ENCODE peak calls at places on chromosomes 4 and X, in four cellular contexts. H, O, P and E are unnamed samples.

GRCh38 chr4:28229092-28229491 is 1368.5 kb downstream of the STIM2 start:
- DNase-seq in H (no peak), O (no peak), P (no peak), E (peak; percentile 41)

GRCh38 chrX:130120321-130120731 is 10.0 kb upstream of the ELF4 start:
- DNase-seq in H (peak; percentile 53), O (no peak), P (no peak), E (peak; percentile 44)

GRCh38 chr4:186069734-186070133 is 778 bp downstream of the TLR3 start:
- DNase-seq in H (no peak), O (no peak), P (no peak), E (no peak)

GRCh38 chrX:49878128-49878833 is 1.0 kb upstream of the USP27X start:
- DNase-seq in H (no peak), O (peak; percentile 20), P (no peak), E (no peak)

GRCh38 chr4:109560687-109561452 is 824 bp downstream of the MCUB start:
- DNase-seq in H (peak; percentile 49), O (peak; percentile 26), P (peak; percentile 52), E (peak; percentile 48)

GRCh38 chr4:127641524-127641923 is 8.8 kb downstream of the INTU start:
- DNase-seq in H (no peak), O (no peak), P (no peak), E (no peak)

GRCh38 chr4:80540785-80541469 is 205.4 kb downstream of the CFAP299 start:
- DNase-seq in H (no peak), O (no peak), P (no peak), E (peak; percentile 11)

GRCh38 chrX:97310373-97310772 is 426.7 kb downstream of the RPA4 start:
- DNase-seq in H (no peak), O (no peak), P (no peak), E (no peak)

GRCh38 chrX:39777623-39778025 is 320.1 kb downstream of the BCOR start:
- DNase-seq in H (no peak), O (no peak), P (no peak), E (no peak)

GRCh38 chrX:154750301-154751120 is at the start of gene GAB3:
- DNase-seq in H (peak; percentile 47), O (no peak), P (no peak), E (peak; percentile 37)

GRCh38 chr4:68416591-68416990 is 30.7 kb upstream of the TMPRSS11E start:
- DNase-seq in H (no peak), O (no peak), P (no peak), E (no peak)

GRCh38 chr4:87209696-87210095 is 10.7 kb downstream of the KLHL8 start:
- DNase-seq in H (no peak), O (peak; percentile 48), P (peak; percentile 57), E (no peak)

GRCh38 chr4:53512608-53513007 is 78.7 kb downstream of the LNX1 start:
- DNase-seq in H (no peak), O (no peak), P (no peak), E (no peak)

GRCh38 chrX:43693602-43694406 is 37.7 kb downstream of the MAOA start:
- DNase-seq in H (peak; percentile 27), O (peak; percentile 79), P (no peak), E (no peak)

GRCh38 chr4:11471613-11472012 is 42.9 kb upstream of the HS3ST1 start:
- DNase-seq in H (no peak), O (no peak), P (no peak), E (no peak)

GRCh38 chrX:40845331-40845911 is 110.1 kb upstream of the MED14 start:
- DNase-seq in H (peak; percentile 67), O (no peak), P (no peak), E (peak; percentile 71)

GRCh38 chrX:105610401-105610800 is 211.9 kb upstream of the NRK start:
- DNase-seq in H (no peak), O (no peak), P (no peak), E (no peak)

GRCh38 chr4:141417387-141417786 is 196.7 kb downstream of the ZNF330 start:
- DNase-seq in H (no peak), O (no peak), P (no peak), E (no peak)

GRCh38 chr4:1508161-1509160 is 102.2 kb upstream of the NKX1-1 start:
- DNase-seq in H (no peak), O (no peak), P (no peak), E (no peak)

GRCh38 chr4:19309365-19309764 is 942.3 kb upstream of the SLIT2 start:
- DNase-seq in H (peak; percentile 18), O (no peak), P (no peak), E (peak; percentile 31)

GRCh38 chrX:18291006-18291545 is 63.4 kb downstream of the SCML2 start:
- DNase-seq in H (no peak), O (no peak), P (no peak), E (peak; percentile 0)

GRCh38 chrX:26915064-26915463 is 548.1 kb downstream of the PPP4R3C start:
- DNase-seq in H (no peak), O (no peak), P (no peak), E (no peak)

GRCh38 chr4:107760281-107760947 is 40.4 kb upstream of the PAPSS1 start:
- DNase-seq in H (peak; percentile 28), O (peak; percentile 30), P (no peak), E (no peak)

GRCh38 chr4:122150896-122151295 is 1.2 kb upstream of the BLTP1 start:
- DNase-seq in H (no peak), O (no peak), P (no peak), E (no peak)

GRCh38 chrX:53186363-53186762 is 38.6 kb downstream of the KDM5C start:
- DNase-seq in H (no peak), O (no peak), P (no peak), E (no peak)

GRCh38 chrX:68183612-68184214 is 249.6 kb downstream of the OPHN1 start:
- DNase-seq in H (peak; percentile 49), O (no peak), P (no peak), E (no peak)

GRCh38 chr4:54400802-54401201 is 171.7 kb downstream of the PDGFRA start:
- DNase-seq in H (peak; percentile 61), O (no peak), P (no peak), E (peak; percentile 14)

GRCh38 chrX:151923648-151924047 is 11.0 kb downstream of the MAGEA4 start:
- DNase-seq in H (no peak), O (no peak), P (no peak), E (no peak)

GRCh38 chr4:1856920-1857699 is 1.2 kb upstream of the LETM1 start:
- DNase-seq in H (peak; percentile 54), O (peak; percentile 38), P (no peak), E (no peak)

GRCh38 chrX:118459494-118459893 is 36.1 kb upstream of the DOCK11 start:
- DNase-seq in H (peak; percentile 24), O (no peak), P (no peak), E (peak; percentile 12)

DNA sequence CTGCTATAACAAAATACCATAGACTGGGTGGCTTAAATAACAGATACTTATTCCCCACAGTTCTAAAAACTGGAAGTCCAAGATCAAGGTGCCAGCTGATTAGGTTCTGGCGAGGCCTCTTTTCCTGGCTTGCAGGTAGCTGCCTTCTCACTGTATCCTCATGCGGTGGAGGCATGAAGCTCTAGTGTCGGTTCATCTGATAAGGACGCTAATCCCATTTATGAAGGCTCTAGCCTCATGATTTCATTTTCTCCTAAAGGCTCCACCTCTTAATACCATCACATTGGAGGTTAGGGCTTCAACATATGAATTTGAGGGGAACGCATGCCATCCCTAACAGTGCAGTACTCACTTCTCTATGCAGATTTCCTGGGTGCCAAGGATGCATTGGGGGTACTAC is 57.9 kb upstream of the STIM2 start:
- DNase-seq in H (no peak), O (no peak), P (no peak), E (no peak)
- H3K4me1 ChIP-seq in H (peaks cover 9% of the 10 kb centered on the region), O (no peaks in the 10 kb centered on the region), P (no peaks in the 10 kb centered on the region), E (no peaks in the 10 kb centered on the region)

DNA sequence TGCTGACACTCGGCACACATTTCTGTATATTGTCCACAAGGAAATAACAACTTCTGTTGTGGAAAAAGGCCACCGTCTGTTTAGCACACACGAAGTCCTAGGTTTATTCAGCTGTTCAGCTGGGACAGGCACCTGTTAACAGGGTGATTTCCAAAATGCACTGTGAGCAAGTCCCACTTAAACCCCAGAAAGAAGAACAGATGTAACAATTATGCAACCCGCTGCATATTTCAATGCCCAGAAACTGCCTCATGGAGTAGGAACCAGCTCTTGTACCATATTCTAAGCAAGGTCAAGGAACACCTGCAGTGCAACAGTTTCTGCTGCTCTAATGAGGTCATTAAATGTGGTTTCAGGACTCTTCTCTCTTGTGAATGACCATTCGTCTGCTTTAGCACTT is 77.1 kb downstream of the GEMIN8 start:
- DNase-seq in H (no peak), O (no peak), P (no peak), E (no peak)
- H3K4me3 ChIP-seq in H (no peak overlapping the region), O (no peak overlapping the region), P (no peak overlapping the region), E (no peak overlapping the region)

DNA sequence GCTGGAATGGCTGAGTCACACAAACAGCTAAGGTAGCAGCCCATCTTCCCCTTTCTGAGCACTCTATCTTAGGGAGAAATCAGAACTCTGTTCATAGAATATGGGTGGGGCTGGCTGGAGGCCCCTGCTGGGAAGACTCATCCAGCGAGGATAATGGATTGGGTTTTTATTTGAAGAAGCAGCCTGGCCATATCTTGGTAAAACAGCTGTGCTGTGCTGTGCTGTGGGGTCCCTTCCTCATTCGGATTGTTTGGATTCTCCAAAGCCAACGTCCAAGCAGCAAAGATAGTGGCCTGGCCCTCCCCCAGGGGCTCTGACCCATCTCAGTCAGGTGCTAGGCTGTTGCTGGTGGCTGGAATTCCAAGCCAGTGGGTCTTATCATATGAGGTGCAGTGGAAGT is 63.8 kb downstream of the ZNF718 start:
- DNase-seq in H (no peak), O (no peak), P (no peak), E (no peak)
- H3K9me3 ChIP-seq in H (peaks cover 43% of the 10 kb centered on the region), O (no peaks in the 10 kb centered on the region), P (peaks cover 2% of the 10 kb centered on the region), E (peaks cover 3% of the 10 kb centered on the region)

DNA sequence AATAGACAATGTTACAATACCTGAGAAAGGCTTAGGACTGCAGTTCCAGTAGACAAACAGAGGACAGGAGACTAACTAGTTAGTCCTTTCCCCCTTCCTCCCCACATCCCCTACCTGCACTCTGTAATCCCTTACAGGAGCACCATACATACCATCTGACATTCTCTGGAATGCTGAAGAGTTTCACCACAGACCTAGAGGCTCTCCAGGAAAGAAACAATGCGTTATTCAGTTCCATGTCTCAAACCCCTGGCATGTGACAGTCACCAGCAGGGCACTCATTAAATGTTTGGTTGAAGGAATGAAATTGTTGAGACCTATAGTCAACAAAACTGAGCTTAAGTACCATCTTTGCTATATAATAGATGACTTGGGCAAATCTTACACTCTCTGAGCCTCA is 100.2 kb upstream of the USP38 start:
- DNase-seq in H (no peak), O (no peak), P (no peak), E (no peak)
- H3K4me1 ChIP-seq in H (peaks cover 23% of the 10 kb centered on the region), O (peaks cover 7% of the 10 kb centered on the region), P (no peaks in the 10 kb centered on the region), E (no peaks in the 10 kb centered on the region)

GRCh38 chrX:21853578-21853977 is 2.2 kb upstream of the YY2 start:
- DNase-seq in H (no peak), O (no peak), P (no peak), E (no peak)

GRCh38 chrX:21855937-21856415 is at the start of gene YY2:
- DNase-seq in H (no peak), O (no peak), P (no peak), E (no peak)

DNA sequence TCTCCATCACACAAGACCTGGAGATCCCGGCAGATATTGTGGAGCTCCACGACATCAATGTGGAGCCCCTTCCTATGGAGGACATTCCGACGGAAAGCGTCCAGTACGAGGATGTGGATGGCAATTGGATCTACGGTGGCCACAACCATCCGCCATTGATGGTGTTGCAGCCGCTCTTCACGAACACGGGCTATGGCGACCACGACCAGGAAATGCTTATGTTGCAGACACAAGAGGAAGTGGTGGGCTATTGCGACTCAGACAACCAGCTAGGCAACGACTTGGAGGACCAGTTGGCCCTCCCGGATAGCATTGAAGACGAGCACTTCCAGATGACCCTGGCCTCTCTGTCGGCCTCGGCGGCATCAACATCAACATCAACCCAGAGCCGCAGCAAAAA is 717 bp downstream of the YY2 start:
- DNase-seq in H (no peak), O (no peak), P (no peak), E (no peak)
- H3K4me3 ChIP-seq in H (no peak overlapping the region), O (no peak overlapping the region), P (no peak overlapping the region), E (no peak overlapping the region)